ENCODE peak calls at places on chromosomes 7 and 10, in nine cellular contexts. One of them, this sample, is unnamed.

GRCh38 chr10:122190553-122190952 is 80.5 kb upstream of the BTBD16 start:
- DNase-seq in foreskin fibroblast: peak
- DNase-seq in GM13977: no peak
- DNase-seq in endothelial cell: no peak
- DNase-seq in GM20000: no peak
- DNase-seq in fibroblast of the aortic adventitia: no peak
- DNase-seq in activated B cell treated with CpG ODN at 0.5 μM for 24 hours: no peak
- DNase-seq in left ventricle myocardium inferior: no peak
- DNase-seq in foreskin keratinocyte: no peak
- DNase-seq in this sample: no peak

GRCh38 chr10:124494050-124494807 is 32.6 kb downstream of the LHPP start:
- DNase-seq in GM13977: peak
- DNase-seq in fibroblast of the aortic adventitia: no peak
- DNase-seq in left ventricle myocardium inferior: no peak
- DNase-seq in foreskin keratinocyte: no peak
- DNase-seq in foreskin fibroblast: no peak
- DNase-seq in endothelial cell: no peak
- DNase-seq in activated B cell treated with CpG ODN at 0.5 μM for 24 hours: no peak
- DNase-seq in GM20000: no peak
- DNase-seq in this sample: no peak

GRCh38 chr10:79072994-79073654 is 4.4 kb downstream of the ZMIZ1 start:
- DNase-seq in GM20000: no peak
- DNase-seq in left ventricle myocardium inferior: no peak
- DNase-seq in foreskin fibroblast: no peak
- DNase-seq in GM13977: no peak
- DNase-seq in foreskin keratinocyte: no peak
- DNase-seq in activated B cell treated with CpG ODN at 0.5 μM for 24 hours: no peak
- DNase-seq in endothelial cell: no peak
- DNase-seq in fibroblast of the aortic adventitia: no peak
- DNase-seq in this sample: no peak

GRCh38 chr10:72331575-72332422 is 22.9 kb downstream of the DNAJB12 start:
- DNase-seq in left ventricle myocardium inferior: peak
- DNase-seq in foreskin fibroblast: peak
- DNase-seq in foreskin keratinocyte: peak
- DNase-seq in activated B cell treated with CpG ODN at 0.5 μM for 24 hours: peak
- DNase-seq in GM20000: peak
- DNase-seq in fibroblast of the aortic adventitia: peak
- DNase-seq in endothelial cell: peak
- DNase-seq in GM13977: peak
- DNase-seq in this sample: peak

GRCh38 chr10:83925133-83925532 is 214.2 kb upstream of the GHITM start:
- DNase-seq in fibroblast of the aortic adventitia: no peak
- DNase-seq in GM20000: no peak
- DNase-seq in left ventricle myocardium inferior: no peak
- DNase-seq in activated B cell treated with CpG ODN at 0.5 μM for 24 hours: no peak
- DNase-seq in foreskin fibroblast: no peak
- DNase-seq in endothelial cell: no peak
- DNase-seq in foreskin keratinocyte: no peak
- DNase-seq in GM13977: no peak
- DNase-seq in this sample: no peak

GRCh38 chr10:71778071-71778470 is 4.8 kb upstream of the VSIR start:
- DNase-seq in activated B cell treated with CpG ODN at 0.5 μM for 24 hours: no peak
- DNase-seq in GM20000: no peak
- DNase-seq in GM13977: no peak
- DNase-seq in foreskin fibroblast: no peak
- DNase-seq in left ventricle myocardium inferior: no peak
- DNase-seq in fibroblast of the aortic adventitia: no peak
- DNase-seq in endothelial cell: no peak
- DNase-seq in foreskin keratinocyte: no peak
- DNase-seq in this sample: no peak

GRCh38 chr7:87144173-87144657 is 8.0 kb upstream of the DMTF1 start:
- DNase-seq in fibroblast of the aortic adventitia: no peak
- DNase-seq in left ventricle myocardium inferior: no peak
- DNase-seq in activated B cell treated with CpG ODN at 0.5 μM for 24 hours: no peak
- DNase-seq in foreskin keratinocyte: no peak
- DNase-seq in foreskin fibroblast: no peak
- DNase-seq in endothelial cell: no peak
- DNase-seq in GM20000: peak
- DNase-seq in GM13977: peak
- DNase-seq in this sample: no peak

GRCh38 chr7:927031-927671 is 27.3 kb downstream of the ADAP1 start:
- DNase-seq in endothelial cell: no peak
- DNase-seq in activated B cell treated with CpG ODN at 0.5 μM for 24 hours: no peak
- DNase-seq in foreskin fibroblast: no peak
- DNase-seq in left ventricle myocardium inferior: peak
- DNase-seq in GM13977: no peak
- DNase-seq in fibroblast of the aortic adventitia: no peak
- DNase-seq in GM20000: no peak
- DNase-seq in foreskin keratinocyte: no peak
- DNase-seq in this sample: no peak

GRCh38 chr10:79367421-79368189 is 20.3 kb downstream of the PPIF start:
- DNase-seq in activated B cell treated with CpG ODN at 0.5 μM for 24 hours: no peak
- DNase-seq in fibroblast of the aortic adventitia: peak
- DNase-seq in foreskin fibroblast: peak
- DNase-seq in endothelial cell: no peak
- DNase-seq in left ventricle myocardium inferior: no peak
- DNase-seq in GM13977: no peak
- DNase-seq in foreskin keratinocyte: no peak
- DNase-seq in GM20000: no peak
- DNase-seq in this sample: peak

GRCh38 chr7:114865564-114865963 is 56.3 kb upstream of the MDFIC start:
- DNase-seq in GM13977: peak
- DNase-seq in activated B cell treated with CpG ODN at 0.5 μM for 24 hours: peak
- DNase-seq in fibroblast of the aortic adventitia: peak
- DNase-seq in left ventricle myocardium inferior: peak
- DNase-seq in foreskin fibroblast: peak
- DNase-seq in foreskin keratinocyte: no peak
- DNase-seq in GM20000: peak
- DNase-seq in endothelial cell: peak
- DNase-seq in this sample: peak

GRCh38 chr7:138608292-138608691 is 92.9 kb downstream of the SVOPL start:
- DNase-seq in endothelial cell: no peak
- DNase-seq in fibroblast of the aortic adventitia: peak
- DNase-seq in activated B cell treated with CpG ODN at 0.5 μM for 24 hours: no peak
- DNase-seq in GM13977: peak
- DNase-seq in foreskin keratinocyte: no peak
- DNase-seq in foreskin fibroblast: peak
- DNase-seq in GM20000: no peak
- DNase-seq in left ventricle myocardium inferior: no peak
- DNase-seq in this sample: peak

GRCh38 chr10:10293431-10293830 is 724.2 kb upstream of the CELF2 start:
- DNase-seq in left ventricle myocardium inferior: no peak
- DNase-seq in fibroblast of the aortic adventitia: no peak
- DNase-seq in GM13977: no peak
- DNase-seq in foreskin fibroblast: no peak
- DNase-seq in foreskin keratinocyte: no peak
- DNase-seq in GM20000: no peak
- DNase-seq in activated B cell treated with CpG ODN at 0.5 μM for 24 hours: no peak
- DNase-seq in endothelial cell: peak
- DNase-seq in this sample: peak

GRCh38 chr7:142407939-142408573 is 150.2 kb upstream of the PRSS58 start:
- DNase-seq in GM20000: no peak
- DNase-seq in endothelial cell: no peak
- DNase-seq in GM13977: no peak
- DNase-seq in activated B cell treated with CpG ODN at 0.5 μM for 24 hours: no peak
- DNase-seq in foreskin fibroblast: no peak
- DNase-seq in left ventricle myocardium inferior: no peak
- DNase-seq in fibroblast of the aortic adventitia: peak
- DNase-seq in foreskin keratinocyte: no peak
- DNase-seq in this sample: no peak

DNA sequence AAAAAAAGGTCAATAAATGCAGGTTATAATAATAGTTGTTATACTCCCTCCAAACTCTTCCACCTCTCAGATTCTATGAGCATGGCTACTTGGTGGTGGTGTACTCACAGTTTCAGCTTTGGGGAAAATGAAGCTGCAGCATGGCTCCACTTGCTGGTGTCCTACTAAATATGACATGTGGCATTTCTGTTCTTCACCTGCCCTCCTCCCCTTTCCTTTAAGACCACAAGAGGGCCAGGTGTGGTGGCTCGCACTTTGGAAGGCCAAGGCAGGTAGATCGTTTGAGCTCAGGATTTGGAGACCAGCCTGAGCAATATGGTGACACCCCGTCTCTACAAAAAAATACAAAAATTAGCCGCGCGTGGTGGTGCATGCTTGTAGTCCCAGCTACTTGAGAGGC is 101.1 kb downstream of the SLC37A3 start:
- DNase-seq in activated B cell treated with CpG ODN at 0.5 μM for 24 hours: no peak
- DNase-seq in endothelial cell: no peak
- DNase-seq in GM13977: no peak
- DNase-seq in left ventricle myocardium inferior: no peak
- DNase-seq in foreskin keratinocyte: no peak
- DNase-seq in foreskin fibroblast: no peak
- DNase-seq in fibroblast of the aortic adventitia: no peak
- DNase-seq in GM20000: no peak
- DNase-seq in this sample: no peak
- TF ChIP-seq CTCF in activated B cell treated with CpG ODN at 0.5 μM for 24 hours: no peak
- TF ChIP-seq CTCF in endothelial cell: no peak
- TF ChIP-seq CTCF in GM13977: no peak
- TF ChIP-seq CTCF in left ventricle myocardium inferior: no peak
- TF ChIP-seq CTCF in foreskin keratinocyte: no peak
- TF ChIP-seq CTCF in foreskin fibroblast: no peak
- TF ChIP-seq CTCF in fibroblast of the aortic adventitia: no peak
- TF ChIP-seq CTCF in GM20000: no peak
- TF ChIP-seq CTCF in this sample: no peak

GRCh38 chr7:123352957-123353356 is 153.2 kb upstream of the SLC13A1 start:
- DNase-seq in fibroblast of the aortic adventitia: peak
- DNase-seq in GM20000: no peak
- DNase-seq in left ventricle myocardium inferior: no peak
- DNase-seq in foreskin keratinocyte: no peak
- DNase-seq in endothelial cell: no peak
- DNase-seq in foreskin fibroblast: no peak
- DNase-seq in GM13977: no peak
- DNase-seq in activated B cell treated with CpG ODN at 0.5 μM for 24 hours: no peak
- DNase-seq in this sample: peak

GRCh38 chr7:123351027-123351426 is 151.3 kb upstream of the SLC13A1 start:
- DNase-seq in foreskin keratinocyte: no peak
- DNase-seq in activated B cell treated with CpG ODN at 0.5 μM for 24 hours: no peak
- DNase-seq in foreskin fibroblast: no peak
- DNase-seq in left ventricle myocardium inferior: no peak
- DNase-seq in endothelial cell: no peak
- DNase-seq in GM20000: no peak
- DNase-seq in fibroblast of the aortic adventitia: no peak
- DNase-seq in GM13977: no peak
- DNase-seq in this sample: no peak

GRCh38 chr7:123351506-123352225 is 151.9 kb upstream of the SLC13A1 start:
- DNase-seq in foreskin keratinocyte: no peak
- DNase-seq in left ventricle myocardium inferior: no peak
- DNase-seq in foreskin fibroblast: no peak
- DNase-seq in GM13977: no peak
- DNase-seq in activated B cell treated with CpG ODN at 0.5 μM for 24 hours: no peak
- DNase-seq in GM20000: no peak
- DNase-seq in fibroblast of the aortic adventitia: peak
- DNase-seq in endothelial cell: no peak
- DNase-seq in this sample: no peak

GRCh38 chr7:123352226-123352550 is 152.4 kb upstream of the SLC13A1 start:
- DNase-seq in endothelial cell: no peak
- DNase-seq in fibroblast of the aortic adventitia: no peak
- DNase-seq in activated B cell treated with CpG ODN at 0.5 μM for 24 hours: no peak
- DNase-seq in foreskin keratinocyte: no peak
- DNase-seq in GM13977: no peak
- DNase-seq in foreskin fibroblast: no peak
- DNase-seq in GM20000: no peak
- DNase-seq in left ventricle myocardium inferior: no peak
- DNase-seq in this sample: no peak

GRCh38 chr7:123355576-123356195 is 155.9 kb upstream of the SLC13A1 start:
- DNase-seq in foreskin keratinocyte: no peak
- DNase-seq in endothelial cell: no peak
- DNase-seq in activated B cell treated with CpG ODN at 0.5 μM for 24 hours: no peak
- DNase-seq in GM13977: no peak
- DNase-seq in foreskin fibroblast: no peak
- DNase-seq in left ventricle myocardium inferior: no peak
- DNase-seq in fibroblast of the aortic adventitia: no peak
- DNase-seq in GM20000: no peak
- DNase-seq in this sample: peak
- TF ChIP-seq CTCF in foreskin keratinocyte: no peak
- TF ChIP-seq CTCF in endothelial cell: no peak
- TF ChIP-seq CTCF in activated B cell treated with CpG ODN at 0.5 μM for 24 hours: no peak
- TF ChIP-seq CTCF in GM13977: no peak
- TF ChIP-seq CTCF in foreskin fibroblast: no peak
- TF ChIP-seq CTCF in left ventricle myocardium inferior: peak
- TF ChIP-seq CTCF in fibroblast of the aortic adventitia: no peak
- TF ChIP-seq CTCF in GM20000: no peak
- TF ChIP-seq CTCF in this sample: no peak

DNA sequence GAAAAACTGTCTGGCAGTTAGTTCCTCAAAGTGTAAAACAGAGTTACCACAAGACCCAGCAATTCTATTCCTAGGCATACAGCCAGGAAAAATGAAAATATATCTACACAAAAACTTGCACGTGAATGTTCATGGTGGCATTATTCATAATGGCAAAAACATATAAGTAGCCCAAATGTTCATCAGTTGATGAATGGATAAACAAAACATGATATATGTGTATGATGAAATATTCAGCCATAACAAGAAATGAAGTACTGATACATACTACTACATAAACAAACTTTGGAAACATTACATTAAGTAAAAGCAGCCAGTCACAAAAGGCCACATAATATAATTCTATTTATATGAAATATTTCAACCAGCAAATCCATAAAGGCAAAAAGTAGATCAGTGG is 83.4 kb downstream of the BRAF start:
- DNase-seq in foreskin fibroblast: no peak
- DNase-seq in GM13977: no peak
- DNase-seq in fibroblast of the aortic adventitia: peak
- DNase-seq in endothelial cell: no peak
- DNase-seq in GM20000: no peak
- DNase-seq in left ventricle myocardium inferior: no peak
- DNase-seq in foreskin keratinocyte: no peak
- DNase-seq in activated B cell treated with CpG ODN at 0.5 μM for 24 hours: no peak
- DNase-seq in this sample: no peak
- TF ChIP-seq CTCF in foreskin fibroblast: no peak
- TF ChIP-seq CTCF in GM13977: no peak
- TF ChIP-seq CTCF in fibroblast of the aortic adventitia: no peak
- TF ChIP-seq CTCF in endothelial cell: no peak
- TF ChIP-seq CTCF in GM20000: no peak
- TF ChIP-seq CTCF in left ventricle myocardium inferior: no peak
- TF ChIP-seq CTCF in foreskin keratinocyte: no peak
- TF ChIP-seq CTCF in activated B cell treated with CpG ODN at 0.5 μM for 24 hours: no peak
- TF ChIP-seq CTCF in this sample: no peak

DNA sequence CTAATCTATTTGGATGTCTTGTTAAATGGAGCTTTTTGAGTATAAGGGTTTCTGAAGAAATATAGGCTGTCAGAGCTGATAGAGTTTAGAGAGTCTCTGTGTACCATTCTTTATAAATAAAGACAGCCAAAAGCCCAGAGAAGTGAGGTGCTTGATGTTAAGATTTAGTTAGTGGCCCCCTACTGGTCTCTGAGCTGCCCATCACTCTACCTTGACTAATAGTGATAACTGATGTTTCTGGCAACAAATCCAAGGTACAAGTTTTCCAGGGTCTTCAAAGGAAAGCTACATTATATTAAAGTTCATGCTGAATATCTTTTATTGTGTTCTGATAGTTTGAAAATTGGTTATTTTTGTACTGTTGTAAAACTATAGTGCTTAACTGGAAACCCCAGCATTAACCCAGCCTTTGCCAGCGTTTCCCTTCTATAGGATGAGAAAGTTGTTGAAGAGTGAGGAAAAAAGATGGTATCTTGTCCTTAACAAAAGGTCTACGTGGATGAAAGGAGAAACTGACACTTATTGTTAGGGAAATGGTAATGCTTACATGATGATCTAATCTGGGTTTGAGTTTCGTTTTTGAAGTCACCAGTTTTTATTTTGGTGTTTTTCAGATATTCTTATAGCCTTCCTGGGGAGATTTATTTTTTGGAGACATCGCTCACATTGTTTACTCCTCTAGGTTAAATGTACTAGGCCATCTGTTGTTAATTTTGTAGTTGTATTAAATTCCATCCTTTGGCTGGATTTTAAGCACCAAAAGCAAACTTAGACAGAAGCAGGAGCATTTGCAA is 79.0 kb downstream of the AUTS2 start:
- DNase-seq in left ventricle myocardium inferior: no peak
- DNase-seq in fibroblast of the aortic adventitia: no peak
- DNase-seq in endothelial cell: no peak
- DNase-seq in GM20000: no peak
- DNase-seq in activated B cell treated with CpG ODN at 0.5 μM for 24 hours: no peak
- DNase-seq in GM13977: no peak
- DNase-seq in foreskin fibroblast: no peak
- DNase-seq in foreskin keratinocyte: no peak
- DNase-seq in this sample: no peak
- TF ChIP-seq CTCF in left ventricle myocardium inferior: peak
- TF ChIP-seq CTCF in fibroblast of the aortic adventitia: no peak
- TF ChIP-seq CTCF in endothelial cell: peak
- TF ChIP-seq CTCF in GM20000: no peak
- TF ChIP-seq CTCF in activated B cell treated with CpG ODN at 0.5 μM for 24 hours: no peak
- TF ChIP-seq CTCF in GM13977: peak
- TF ChIP-seq CTCF in foreskin fibroblast: no peak
- TF ChIP-seq CTCF in foreskin keratinocyte: peak
- TF ChIP-seq CTCF in this sample: peak